ENCODE peak calls at places on chromosomes 3 and 15, in nine cellular contexts. S is OCI-LY7, Y is colonic mucosa, V is GM20000, K is HL-60, O is epithelial cell of esophagus, G is upper lobe of right lung, R is breast epithelium, B is glutamatergic neuron. C is an unnamed sample.

GRCh38 chr3:132209860-132210259 is 107.3 kb upstream of the ACP3 start:
- DNase-seq in S (no peak), K (no peak), V (no peak), B (no peak), Y (no peak), O (no peak), G (no peak), R (no peak), C (no peak)

GRCh38 chr3:193040836-193041672 is 123.4 kb upstream of the MB21D2 start:
- DNase-seq in B (no peak), V (peak), S (peak), G (no peak), K (no peak), R (no peak), Y (no peak), O (peak), C (peak)

GRCh38 chr3:42214565-42215283 is 51.3 kb downstream of the CCK start:
- DNase-seq in R (no peak), O (no peak), G (no peak), Y (no peak), B (no peak), V (peak), S (no peak), K (no peak), C (peak)

GRCh38 chr3:100759162-100759561 is 49.9 kb downstream of the TFG start:
- DNase-seq in Y (no peak), R (no peak), S (no peak), V (no peak), K (no peak), G (no peak), O (no peak), B (no peak), C (no peak)

GRCh38 chr3:186722457-186722856 is 5.3 kb downstream of the KNG1 start:
- DNase-seq in K (peak), S (no peak), V (no peak), O (peak), G (no peak), R (no peak), Y (peak), B (no peak), C (no peak)

GRCh38 chr3:8741581-8742355 is 8.2 kb downstream of the CAV3 start:
- DNase-seq in B (no peak), G (no peak), K (no peak), V (no peak), Y (no peak), R (no peak), S (no peak), O (peak), C (no peak)

GRCh38 chr3:98372445-98372844 is 18.0 kb upstream of the OR5K3 start:
- DNase-seq in K (no peak), S (no peak), V (no peak), G (no peak), R (no peak), O (no peak), Y (no peak), B (no peak), C (no peak)

GRCh38 chr15:86830304-86830703 is 750.6 kb downstream of the AGBL1 start:
- DNase-seq in S (no peak), B (no peak), R (no peak), Y (no peak), O (peak), G (no peak), V (no peak), K (no peak), C (no peak)

GRCh38 chr3:178631950-178632349 is 95.7 kb downstream of the KCNMB2 start:
- DNase-seq in G (no peak), K (no peak), V (no peak), O (no peak), R (no peak), Y (no peak), S (no peak), B (no peak), C (no peak)

GRCh38 chr15:98518823-98519561 is 129.3 kb upstream of the IGF1R start:
- DNase-seq in Y (peak), G (no peak), B (peak), K (peak), V (peak), S (peak), R (no peak), O (peak), C (peak)

GRCh38 chr3:197354195-197355059 is 56.0 kb upstream of the DLG1 start:
- DNase-seq in K (no peak), R (no peak), S (peak), Y (peak), O (no peak), V (no peak), G (peak), B (peak), C (no peak)

GRCh38 chr3:144314946-144315345 is 343.3 kb downstream of the DIPK2A start:
- DNase-seq in K (no peak), B (no peak), Y (no peak), O (no peak), R (no peak), S (no peak), G (no peak), V (no peak), C (no peak)

GRCh38 chr3:54931182-54931581 is 3.3 kb upstream of the LRTM1 start:
- DNase-seq in Y (no peak), S (no peak), G (no peak), K (no peak), B (peak), V (no peak), R (no peak), O (no peak), C (no peak)

GRCh38 chr3:8768364-8769087 is 887 bp downstream of the OXTR start:
- DNase-seq in V (peak), G (no peak), O (peak), Y (no peak), B (no peak), S (no peak), K (no peak), R (no peak), C (peak)

GRCh38 chr15:90829942-90830440 is 38.4 kb upstream of the FURIN start:
- DNase-seq in O (no peak), B (no peak), R (no peak), S (peak), K (peak), V (peak), Y (no peak), G (peak), C (peak)

GRCh38 chr3:51498871-51499790 is 684 bp downstream of the DCAF1 start:
- DNase-seq in B (peak), G (peak), Y (peak), S (peak), R (peak), K (peak), O (peak), V (peak), C (peak)

GRCh38 chr15:75042730-75043508 is 19.5 kb downstream of the PPCDC start:
- DNase-seq in V (peak), R (no peak), S (peak), K (peak), Y (peak), O (peak), G (peak), B (peak), C (peak)

GRCh38 chr3:45890405-45890804 is 4.1 kb downstream of the CCR9 start:
- DNase-seq in G (no peak), R (no peak), S (peak), O (peak), B (no peak), K (no peak), V (no peak), Y (peak), C (no peak)

GRCh38 chr3:185362850-185363661 is at the start of gene MAP3K13:
- DNase-seq in S (peak), O (peak), G (peak), K (peak), R (peak), V (peak), Y (peak), B (peak), C (peak)

GRCh38 chr15:52218816-52219215 is 27.6 kb upstream of the GNB5 start:
- DNase-seq in G (no peak), S (no peak), R (no peak), V (no peak), K (no peak), Y (no peak), O (no peak), B (no peak), C (no peak)

GRCh38 chr15:52220896-52221660 is 29.9 kb upstream of the GNB5 start:
- DNase-seq in V (no peak), G (no peak), S (peak), K (no peak), Y (no peak), B (no peak), O (no peak), R (no peak), C (no peak)

GRCh38 chr15:52220251-52220650 is 29.1 kb upstream of the GNB5 start:
- DNase-seq in G (no peak), V (no peak), S (no peak), B (no peak), K (no peak), O (no peak), Y (no peak), R (no peak), C (no peak)

GRCh38 chr15:52214553-52214952 is 23.4 kb upstream of the GNB5 start:
- DNase-seq in S (no peak), G (no peak), V (no peak), K (no peak), Y (no peak), B (no peak), R (no peak), O (no peak), C (no peak)

GRCh38 chr15:52217186-52217585 is 26.0 kb upstream of the GNB5 start:
- DNase-seq in K (peak), V (peak), G (peak), Y (peak), O (peak), S (peak), B (peak), R (no peak), C (no peak)
- TF ChIP-seq CTCF in K (peak), V (peak), G (no peak), Y (no peak), O (peak), S (peak), B (no peak), R (no peak), C (no peak)

GRCh38 chr3:72997421-72997961 is 880 bp downstream of the PPP4R2 start:
- DNase-seq in K (peak), R (no peak), V (peak), S (peak), B (no peak), Y (peak), G (no peak), O (peak), C (peak)
- TF ChIP-seq CTCF in K (peak), R (no peak), V (peak), S (peak), B (peak), Y (peak), G (peak), O (peak), C (peak)

GRCh38 chr3:128407986-128408692 is 58.6 kb downstream of the DNAJB8 start:
- DNase-seq in B (no peak), K (no peak), R (no peak), O (no peak), G (no peak), V (no peak), Y (no peak), S (no peak), C (no peak)

GRCh38 chr3:128410669-128411573 is 55.8 kb downstream of the DNAJB8 start:
- DNase-seq in R (no peak), V (no peak), G (no peak), S (no peak), K (no peak), B (no peak), O (no peak), Y (no peak), C (no peak)

GRCh38 chr3:128409621-128410581 is 56.8 kb downstream of the DNAJB8 start:
- DNase-seq in Y (no peak), O (no peak), K (no peak), G (no peak), V (no peak), B (no peak), S (no peak), R (no peak), C (no peak)

GRCh38 chr3:128407247-128407646 is 59.4 kb downstream of the DNAJB8 start:
- DNase-seq in B (no peak), Y (no peak), K (no peak), R (no peak), V (no peak), S (no peak), G (no peak), O (no peak), C (no peak)

DNA sequence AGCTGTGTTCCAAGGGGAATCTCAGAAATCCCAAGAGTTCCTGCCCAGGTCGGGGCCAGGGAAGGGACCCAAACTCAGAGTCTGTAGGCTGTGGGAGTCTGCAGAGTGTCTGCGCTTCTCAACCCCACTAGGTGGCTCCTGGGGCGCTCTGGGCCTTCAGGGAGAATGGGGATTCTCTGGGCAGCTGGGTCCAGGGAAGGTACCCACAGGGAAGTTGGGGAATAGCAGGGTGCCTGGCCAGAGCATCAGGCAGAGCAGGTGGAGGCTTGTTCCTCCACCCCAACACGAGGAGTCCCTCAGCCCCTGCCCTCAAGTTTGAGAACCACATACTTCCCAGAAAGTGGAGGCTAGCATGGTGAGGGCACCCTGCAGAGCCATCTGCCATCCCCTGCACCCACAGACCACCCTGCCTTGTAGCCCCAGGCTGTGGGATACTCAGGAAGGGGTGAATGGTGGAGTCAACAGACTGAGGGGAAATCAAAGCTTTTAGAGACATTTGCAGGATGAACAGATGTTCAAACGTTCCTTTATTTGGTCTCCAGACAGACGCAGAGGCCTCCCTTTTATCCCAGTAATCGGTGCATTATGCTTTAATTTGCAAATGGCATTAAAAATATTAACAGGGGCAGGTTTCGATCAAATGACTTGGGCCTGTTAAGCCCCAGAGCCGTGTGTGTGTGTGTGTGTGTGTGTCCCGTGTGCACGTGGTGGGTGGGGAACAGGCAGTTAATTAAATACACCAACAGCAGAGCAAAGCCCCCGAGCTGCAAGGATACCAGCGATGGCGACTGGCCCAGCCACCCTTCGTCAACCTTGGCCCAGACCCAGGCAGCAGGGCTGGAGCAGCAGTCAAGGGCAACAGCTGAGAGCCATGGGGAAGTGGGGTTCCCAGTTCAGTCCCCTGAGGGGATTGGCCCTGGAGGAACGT is 57.7 kb downstream of the DNAJB8 start:
- DNase-seq in G (no peak), R (no peak), O (no peak), Y (no peak), S (no peak), V (no peak), K (peak), B (no peak), C (no peak)
- TF ChIP-seq CTCF in G (no peak), R (no peak), O (peak), Y (no peak), S (peak), V (no peak), K (no peak), B (no peak), C (no peak)

GRCh38 chr3:1072040-1072439 is 20.8 kb upstream of the CNTN6 start:
- DNase-seq in V (no peak), R (no peak), K (no peak), O (no peak), Y (no peak), S (no peak), G (no peak), B (no peak), C (no peak)
- TF ChIP-seq CTCF in V (no peak), R (no peak), K (no peak), O (no peak), Y (no peak), S (no peak), G (no peak), B (no peak), C (no peak)

DNA sequence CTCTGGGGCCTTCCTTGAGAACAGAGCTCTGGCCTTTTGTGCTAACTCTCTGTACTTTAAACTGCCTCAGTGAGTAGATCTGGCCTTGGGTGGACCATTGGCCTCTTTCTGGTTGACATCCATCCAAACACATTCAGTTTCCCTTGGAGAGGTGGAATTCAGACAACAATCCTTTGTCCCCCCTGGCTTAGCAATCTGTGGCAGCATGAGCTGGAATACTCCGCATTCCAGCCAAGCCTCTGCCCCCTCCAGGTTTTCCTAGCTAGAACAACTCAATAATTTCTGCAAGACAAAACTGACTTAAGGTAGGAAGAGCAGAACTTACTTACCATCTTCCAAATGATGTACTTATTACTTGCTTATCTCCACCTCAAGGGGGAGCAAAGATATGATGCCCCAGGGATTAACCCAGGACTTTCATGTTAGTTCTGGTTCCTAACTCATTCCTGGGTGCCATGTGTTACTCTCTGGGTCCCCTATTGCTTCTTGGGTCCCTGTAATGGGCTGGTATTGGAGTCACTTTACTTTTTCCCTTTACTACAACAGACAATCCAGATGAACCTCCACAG is 21.8 kb upstream of the IL16 start:
- DNase-seq in K (no peak), S (no peak), Y (no peak), O (no peak), R (no peak), G (no peak), B (no peak), V (no peak), C (no peak)
- TF ChIP-seq CTCF in K (no peak), S (peak), Y (no peak), O (no peak), R (no peak), G (no peak), B (no peak), V (no peak), C (no peak)

C was measured in GM13976.